ENCODE peak calls at places on chromosomes 12 and 14, in ten cellular contexts. Z is SW480; S is AG08396; Q is iPS DF 19.7; N is NCI-H1417 treated with DMSO at 0.1 percent for 48 hours; V is T-helper 1 cell; H is activated CD4-positive, alpha-beta T cell treated with anti-CD3 and anti-CD28 coated beads, Interleukin-2, amount 10 ng/mL, durations not matched to agents 7 days and 5 days; A is astrocyte of the spinal cord; P is brain microvascular endothelial cell; O is esophagus squamous epithelium. E is an unnamed sample.

GRCh38 chr14:104778694-104779331 is 16.7 kb downstream of the AKT1 start:
- DNase-seq in Z (no peak), S (no peak), Q (no peak), N (no peak), V (no peak), H (no peak), A (no peak), P (no peak), O (no peak), E (no peak)

GRCh38 chr14:30053103-30053502 is 125.5 kb upstream of the PRKD1 start:
- DNase-seq in Z (no peak), S (no peak), Q (no peak), N (no peak), V (no peak), H (no peak), A (no peak), P (no peak), O (no peak), E (no peak)

GRCh38 chr12:27337376-27337775 is 4.7 kb downstream of the BMAL2 start:
- DNase-seq in Z (no peak), S (no peak), Q (no peak), N (no peak), V (no peak), H (no peak), A (no peak), P (no peak), O (no peak), E (no peak)

GRCh38 chr12:40733871-40734270 is 41.6 kb downstream of the CNTN1 start:
- DNase-seq in Z (no peak), S (no peak), Q (no peak), N (peak), V (no peak), H (no peak), A (no peak), P (no peak), O (no peak), E (no peak)

GRCh38 chr12:51395283-51396230 is 4.4 kb upstream of the GALNT6 start:
- DNase-seq in Z (no peak), S (no peak), Q (no peak), N (no peak), V (no peak), H (peak), A (no peak), P (no peak), O (no peak), E (no peak)

GRCh38 chr14:83164591-83164990 is 1630.9 kb upstream of the SEL1L start:
- DNase-seq in Z (no peak), S (no peak), Q (no peak), N (no peak), V (no peak), H (no peak), A (no peak), P (no peak), O (no peak), E (no peak)

GRCh38 chr14:52112336-52113018 is 43.6 kb upstream of the NID2 start:
- DNase-seq in Z (no peak), S (no peak), Q (no peak), N (no peak), V (no peak), H (no peak), A (peak), P (peak), O (no peak), E (no peak)

GRCh38 chr12:109741286-109741969 is 27.8 kb downstream of the FAM222A start:
- DNase-seq in Z (no peak), S (no peak), Q (no peak), N (no peak), V (no peak), H (no peak), A (no peak), P (no peak), O (no peak), E (no peak)

GRCh38 chr14:32201816-32202467 is at the start of gene RNU6-7:
- DNase-seq in Z (peak), S (no peak), Q (no peak), N (peak), V (no peak), H (peak), A (no peak), P (peak), O (no peak), E (no peak)

GRCh38 chr14:104268725-104269436 is 130.5 kb downstream of the KIF26A start:
- DNase-seq in Z (no peak), S (no peak), Q (no peak), N (no peak), V (no peak), H (no peak), A (no peak), P (no peak), O (no peak), E (no peak)

GRCh38 chr14:76133103-76133502 is 18.6 kb upstream of the GPATCH2L start:
- DNase-seq in Z (peak), S (peak), Q (no peak), N (no peak), V (no peak), H (peak), A (peak), P (peak), O (no peak), E (no peak)

GRCh38 chr14:53330441-53330840 is 177.3 kb upstream of the DDHD1 start:
- DNase-seq in Z (no peak), S (no peak), Q (no peak), N (no peak), V (no peak), H (no peak), A (no peak), P (no peak), O (no peak), E (no peak)

GRCh38 chr12:11885261-11886038 is 185.3 kb upstream of the BCL2L14 start:
- DNase-seq in Z (peak), S (peak), Q (no peak), N (peak), V (no peak), H (no peak), A (peak), P (peak), O (no peak), E (no peak)

GRCh38 chr12:64835926-64836325 is 11.5 kb downstream of the TBC1D30 start:
- DNase-seq in Z (no peak), S (no peak), Q (no peak), N (no peak), V (no peak), H (no peak), A (no peak), P (no peak), O (no peak), E (no peak)

GRCh38 chr14:78403278-78403815 is 233.2 kb downstream of the NRXN3 start:
- DNase-seq in Z (no peak), S (no peak), Q (no peak), N (no peak), V (no peak), H (no peak), A (peak), P (peak), O (no peak), E (no peak)

GRCh38 chr14:85764809-85765208 is 234.9 kb downstream of the FLRT2 start:
- DNase-seq in Z (no peak), S (no peak), Q (no peak), N (no peak), V (no peak), H (no peak), A (peak), P (peak), O (no peak), E (no peak)

GRCh38 chr12:73072214-73072613 is 800.0 kb downstream of the TRHDE start:
- DNase-seq in Z (no peak), S (no peak), Q (no peak), N (no peak), V (no peak), H (no peak), A (no peak), P (no peak), O (no peak), E (no peak)

GRCh38 chr12:96210376-96211055 is 16.3 kb downstream of the ELK3 start:
- DNase-seq in Z (no peak), S (no peak), Q (no peak), N (no peak), V (no peak), H (peak), A (no peak), P (no peak), O (no peak), E (no peak)

GRCh38 chr14:99566009-99566389 is 38.0 kb downstream of the CCDC85C start:
- DNase-seq in Z (no peak), S (no peak), Q (no peak), N (no peak), V (no peak), H (no peak), A (no peak), P (no peak), O (no peak), E (no peak)

GRCh38 chr12:117042171-117042809 is 56.9 kb downstream of the TESC start:
- DNase-seq in Z (no peak), S (peak), Q (no peak), N (no peak), V (no peak), H (no peak), A (no peak), P (peak), O (no peak), E (no peak)

GRCh38 chr14:100371773-100372172 is 48.6 kb downstream of the SLC25A47 start:
- DNase-seq in Z (no peak), S (no peak), Q (no peak), N (no peak), V (no peak), H (no peak), A (no peak), P (no peak), O (no peak), E (no peak)

GRCh38 chr14:68140111-68140741 is 320.6 kb downstream of the RAD51B start:
- DNase-seq in Z (peak), S (peak), Q (peak), N (no peak), V (no peak), H (no peak), A (peak), P (peak), O (no peak), E (no peak)

GRCh38 chr12:25386823-25387134 is 136.1 kb upstream of the KRAS start:
- DNase-seq in Z (peak), S (no peak), Q (no peak), N (no peak), V (no peak), H (no peak), A (no peak), P (no peak), O (no peak), E (no peak)

GRCh38 chr12:127401536-127401935 is 865.4 kb upstream of the TMEM132C start:
- DNase-seq in Z (no peak), S (no peak), Q (no peak), N (no peak), V (no peak), H (no peak), A (no peak), P (no peak), O (no peak), E (no peak)

E was measured in MM.1S.